ENCODE peak calls at places on chromosomes 5 and 9, in six cellular contexts. G is naive thymus-derived CD8-positive, alpha-beta T cell; M is mucosa of gallbladder; Z is NCI-H2029; X is lower leg skin; U is KG1. Q is an unnamed sample.

GRCh38 chr9:92140074-92140753 is 25.0 kb upstream of the SPTLC1 start:
- DNase-seq in Z (peak), G (peak), X (peak), U (peak), M (peak), Q (no peak)

GRCh38 chr5:58044166-58044565 is 415.7 kb downstream of the PLK2 start:
- DNase-seq in Z (no peak), X (no peak), M (no peak), U (no peak), G (no peak), Q (no peak)

GRCh38 chr5:110815916-110816605 is 77.3 kb downstream of the SLC25A46 start:
- DNase-seq in G (no peak), M (no peak), X (no peak), Z (no peak), U (no peak), Q (no peak)

GRCh38 chr5:147898875-147899401 is 7.4 kb downstream of the C5orf46 start:
- DNase-seq in Z (no peak), M (no peak), G (no peak), X (no peak), U (no peak), Q (no peak)

GRCh38 chr9:134057751-134058701 is 9.8 kb downstream of the BRD3 start:
- DNase-seq in G (no peak), X (peak), Z (no peak), U (no peak), M (no peak), Q (no peak)

GRCh38 chr9:27118916-27119315 is 9.9 kb downstream of the TEK start:
- DNase-seq in Z (no peak), G (no peak), U (no peak), M (no peak), X (no peak), Q (no peak)

GRCh38 chr5:321233-321725 is at the start of gene AHRR:
- DNase-seq in U (no peak), G (no peak), Z (no peak), M (peak), X (peak), Q (no peak)

GRCh38 chr5:139147743-139148079 is 50.5 kb downstream of the SIL1 start:
- DNase-seq in M (peak), U (no peak), Z (peak), G (no peak), X (peak), Q (peak)

GRCh38 chr5:177195307-177195952 is 61.9 kb downstream of the NSD1 start:
- DNase-seq in G (no peak), Z (no peak), U (no peak), M (no peak), X (no peak), Q (no peak)

GRCh38 chr5:109373932-109374331 is 35.8 kb downstream of the PJA2 start:
- DNase-seq in G (no peak), M (no peak), X (no peak), Z (no peak), U (no peak), Q (no peak)

GRCh38 chr5:75612211-75612579 is 942 bp downstream of the ANKDD1B start:
- DNase-seq in G (no peak), U (no peak), X (no peak), M (no peak), Z (no peak), Q (no peak)

GRCh38 chr5:72653586-72653985 is 146.4 kb upstream of the ZNF366 start:
- DNase-seq in G (no peak), Z (no peak), U (no peak), M (no peak), X (no peak), Q (no peak)

GRCh38 chr9:106877345-106877744 is 14.4 kb downstream of the ZNF462 start:
- DNase-seq in G (no peak), Z (no peak), M (no peak), U (no peak), X (no peak), Q (no peak)

GRCh38 chr9:124559871-124560270 is 52.7 kb upstream of the NR5A1 start:
- DNase-seq in X (no peak), U (no peak), Z (no peak), M (no peak), G (no peak), Q (peak)

GRCh38 chr5:139745800-139746690 is 49.6 kb upstream of the PSD2 start:
- DNase-seq in U (no peak), X (peak), M (peak), G (peak), Z (no peak), Q (no peak)

GRCh38 chr5:139985733-139986132 is 57.4 kb downstream of the NRG2 start:
- DNase-seq in M (peak), X (no peak), G (no peak), Z (no peak), U (no peak), Q (no peak)

GRCh38 chr9:27333241-27334052 is 36.5 kb upstream of the EQTN start:
- DNase-seq in G (no peak), U (peak), Z (peak), M (peak), X (no peak), Q (peak)

GRCh38 chr9:9820411-9820810 is 792.4 kb downstream of the PTPRD start:
- DNase-seq in M (no peak), G (no peak), U (no peak), X (no peak), Z (no peak), Q (no peak)

GRCh38 chr9:650362-650761 is 191.1 kb upstream of the DMRT1 start:
- DNase-seq in G (no peak), X (no peak), U (no peak), Z (no peak), M (no peak), Q (no peak)

GRCh38 chr5:151037561-151038291 is 17.3 kb downstream of the GPX3 start:
- DNase-seq in U (no peak), M (peak), Z (no peak), X (peak), G (no peak), Q (no peak)

GRCh38 chr9:77440057-77440456 is 208.1 kb downstream of the GNA14 start:
- DNase-seq in M (no peak), U (no peak), Z (no peak), G (no peak), X (peak), Q (no peak)

GRCh38 chr9:103407260-103407659 is 412.1 kb downstream of the CYLC2 start:
- DNase-seq in M (no peak), U (no peak), X (peak), G (no peak), Z (no peak), Q (no peak)

GRCh38 chr9:136910197-136910900 is 24.0 kb downstream of the TRAF2 start:
- DNase-seq in G (no peak), U (no peak), X (no peak), M (no peak), Z (no peak), Q (no peak)

GRCh38 chr9:105307731-105308130 is 63.3 kb downstream of the SLC44A1 start:
- DNase-seq in X (no peak), U (no peak), Z (no peak), M (no peak), G (no peak), Q (no peak)

GRCh38 chr5:72848474-72849428 is 32.3 kb downstream of the TNPO1 start:
- DNase-seq in G (peak), M (peak), X (peak), Z (peak), U (no peak), Q (no peak)

GRCh38 chr9:35549466-35549865 is 55.6 kb upstream of the TESK1 start:
- DNase-seq in G (no peak), M (no peak), U (no peak), X (no peak), Z (no peak), Q (no peak)

GRCh38 chr9:22447607-22448305 is 1.1 kb downstream of the DMRTA1 start:
- DNase-seq in Z (no peak), X (no peak), U (no peak), G (no peak), M (peak), Q (no peak)

GRCh38 chr5:140205216-140205615 is 30.2 kb downstream of the CYSTM1 start:
- DNase-seq in M (no peak), Z (no peak), U (no peak), G (no peak), X (no peak), Q (no peak)

GRCh38 chr9:79165006-79165405 is 406.8 kb upstream of the TLE4 start:
- DNase-seq in U (no peak), Z (no peak), G (no peak), M (no peak), X (no peak), Q (no peak)

GRCh38 chr9:108972186-108972585 is 38.0 kb downstream of the ABITRAM start:
- DNase-seq in Z (no peak), M (no peak), G (no peak), X (no peak), U (no peak), Q (no peak)

GRCh38 chr9:131980267-131980916 is 99.3 kb downstream of the MED27 start:
- DNase-seq in U (no peak), G (no peak), Z (no peak), X (no peak), M (no peak), Q (no peak)

GRCh38 chr5:37850128-37850865 is 10.5 kb upstream of the GDNF start:
- DNase-seq in G (no peak), Z (no peak), M (no peak), X (no peak), U (no peak), Q (no peak)

GRCh38 chr5:140857987-140858240 is 2.2 kb downstream of the PCDHA10 start:
- DNase-seq in M (no peak), G (no peak), X (no peak), U (no peak), Z (no peak), Q (no peak)

GRCh38 chr5:100131161-100131560 is 404.0 kb upstream of the FAM174A start:
- DNase-seq in G (no peak), Z (no peak), X (no peak), U (no peak), M (no peak), Q (no peak)

GRCh38 chr5:55530669-55531068 is 4.1 kb downstream of the PLPP1 start:
- DNase-seq in X (no peak), M (no peak), U (no peak), G (no peak), Z (no peak), Q (no peak)

GRCh38 chr9:135192686-135193085 is 105.2 kb downstream of the OLFM1 start:
- DNase-seq in Z (no peak), X (no peak), G (no peak), M (no peak), U (no peak), Q (no peak)

GRCh38 chr9:134297082-134297415 is 29.2 kb upstream of the RXRA start:
- DNase-seq in X (no peak), U (no peak), G (peak), Z (no peak), M (no peak), Q (no peak)

GRCh38 chr9:128007566-128008138 is 26.9 kb upstream of the EEIG1 start:
- DNase-seq in M (peak), X (peak), G (peak), U (peak), Z (peak), Q (peak)

GRCh38 chr9:121376214-121376830 is 6.3 kb upstream of the STOM start:
- DNase-seq in Z (no peak), M (no peak), X (no peak), U (no peak), G (no peak), Q (no peak)

GRCh38 chr5:4762316-4762715 is 377.8 kb upstream of the ADAMTS16 start:
- DNase-seq in U (no peak), M (no peak), X (no peak), Z (no peak), G (no peak), Q (no peak)